ENCODE peak calls at places on chromosomes 1 and 21, in eight cellular contexts. P is HCT116, F is upper lobe of left lung, B is GM23338, L is HepG2, X is Panc1, M is GM12878, G is K562. K is an unnamed sample.

GRCh38 chr1:160565568-160565967 is 13.7 kb downstream of the CD84 start:
- ATAC-seq in P (no peak), F (no peak), B (no peak), M (no peak), L (no peak), X (no peak), G (no peak), K (no peak)

GRCh38 chr1:32761253-32761877 is 55.8 kb downstream of the YARS1 start:
- ATAC-seq in B (peak; percentile 3), G (peak; percentile 28), F (peak; percentile 7), P (peak; percentile 31), X (peak; percentile 28), M (peak; percentile 75), L (no peak), K (peak; percentile 43)

GRCh38 chr1:26210471-26210870 is 20.1 kb downstream of the CATSPER4 start:
- ATAC-seq in P (no peak), X (peak; percentile 33), M (no peak), F (no peak), L (no peak), B (no peak), G (peak; percentile 16), K (no peak)

GRCh38 chr1:223102797-223103533 is 40.1 kb downstream of the TLR5 start:
- ATAC-seq in X (peak; percentile 48), P (no peak), G (peak; percentile 53), B (no peak), L (no peak), M (no peak), F (peak; percentile 30), K (peak; percentile 81)

GRCh38 chr1:197027359-197027758 is 39.7 kb downstream of the F13B start:
- ATAC-seq in G (no peak), F (no peak), L (peak; percentile 82), X (no peak), B (no peak), P (peak; percentile 77), M (no peak), K (no peak)

GRCh38 chr1:183578846-183579245 is 11.4 kb downstream of the NCF2 start:
- ATAC-seq in X (no peak), M (no peak), B (no peak), P (no peak), G (no peak), F (no peak), L (peak; percentile 29), K (no peak)

GRCh38 chr1:50832167-50832566 is 127.9 kb downstream of the FAF1 start:
- ATAC-seq in P (no peak), F (no peak), X (no peak), M (no peak), G (no peak), B (no peak), L (no peak), K (no peak)

GRCh38 chr1:65265296-65266271 is 43.8 kb upstream of the DNAJC6 start:
- ATAC-seq in X (no peak), B (peak; percentile 93), P (no peak), F (peak; percentile 49), M (no peak), L (peak; percentile 97), G (no peak), K (peak; percentile 51)

GRCh38 chr1:161304927-161305871 is 4.6 kb downstream of the MPZ start:
- ATAC-seq in G (peak; percentile 2), M (peak; percentile 21), L (no peak), B (peak; percentile 28), P (peak; percentile 4), F (peak; percentile 31), X (no peak), K (peak; percentile 4)

GRCh38 chr1:244027491-244027890 is 23.6 kb upstream of the ZBTB18 start:
- ATAC-seq in G (no peak), F (no peak), B (no peak), L (no peak), M (no peak), X (no peak), P (no peak), K (no peak)

GRCh38 chr1:244020086-244020485 is 31.0 kb upstream of the ZBTB18 start:
- ATAC-seq in L (no peak), X (no peak), B (peak; percentile 39), G (no peak), M (no peak), P (no peak), F (no peak), K (no peak)

GRCh38 chr1:244021427-244021826 is 29.7 kb upstream of the ZBTB18 start:
- ATAC-seq in M (no peak), X (no peak), G (peak; percentile 52), F (no peak), B (peak; percentile 79), L (no peak), P (no peak), K (no peak)

GRCh38 chr1:244022301-244022700 is 28.8 kb upstream of the ZBTB18 start:
- ATAC-seq in L (no peak), F (no peak), P (no peak), B (no peak), M (no peak), G (no peak), X (no peak), K (no peak)

GRCh38 chr1:244022859-244023258 is 28.2 kb upstream of the ZBTB18 start:
- ATAC-seq in L (no peak), P (no peak), F (no peak), X (no peak), G (no peak), B (no peak), M (no peak), K (no peak)
- H3K27ac ChIP-seq in L (no peak overlapping the region), P (no peak overlapping the region), F (no peak overlapping the region), X (no peak overlapping the region), G (no peak overlapping the region), B (no peak overlapping the region), M (no peak overlapping the region), K (no peak overlapping the region)

GRCh38 chr1:2880086-2880485 is 78.6 kb upstream of the TTC34 start:
- ATAC-seq in F (no peak), P (no peak), M (no peak), B (no peak), X (no peak), G (no peak), L (no peak), K (no peak)

GRCh38 chr1:2880812-2881295 is 79.4 kb upstream of the TTC34 start:
- ATAC-seq in G (no peak), P (no peak), M (no peak), X (no peak), B (no peak), L (no peak), F (no peak), K (no peak)

GRCh38 chr1:2878591-2878990 is 77.1 kb upstream of the TTC34 start:
- ATAC-seq in G (no peak), M (no peak), F (no peak), X (no peak), P (no peak), L (no peak), B (no peak), K (no peak)

GRCh38 chr1:2879026-2879425 is 77.5 kb upstream of the TTC34 start:
- ATAC-seq in F (no peak), G (no peak), L (no peak), B (no peak), X (no peak), M (no peak), P (no peak), K (no peak)

DNA sequence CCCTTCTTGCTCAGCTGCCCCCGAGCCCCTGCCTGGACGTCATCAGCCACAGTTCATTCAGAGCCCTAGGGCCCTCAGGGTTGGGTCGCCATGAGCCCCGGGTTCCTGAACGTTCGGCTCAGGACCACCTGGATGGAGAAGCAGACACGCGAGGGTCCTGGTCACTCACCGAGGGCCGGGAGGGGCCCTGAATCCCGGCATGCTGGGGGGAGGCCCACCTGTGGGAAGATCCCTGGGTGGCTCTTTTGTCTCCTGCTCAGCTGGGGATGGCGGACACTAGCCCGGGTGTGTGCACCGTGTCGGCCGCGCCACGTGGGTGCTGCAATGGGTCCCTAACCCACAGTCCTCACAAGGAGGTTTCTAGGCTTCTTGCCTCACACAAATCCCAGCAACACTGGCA is 78.1 kb upstream of the TTC34 start:
- ATAC-seq in X (no peak), B (no peak), G (no peak), L (no peak), F (no peak), P (no peak), M (no peak), K (no peak)
- H3K27me3 ChIP-seq in X (no peaks in the 10 kb centered on the region), B (no peaks in the 10 kb centered on the region), G (peaks cover 11% of the 10 kb centered on the region), L (peaks cover 83% of the 10 kb centered on the region), F (no peaks in the 10 kb centered on the region), P (no peaks in the 10 kb centered on the region), M (no peaks in the 10 kb centered on the region), K (peaks cover 90% of the 10 kb centered on the region)

GRCh38 chr21:38909929-38910328 is 104.2 kb downstream of the ETS2 start:
- ATAC-seq in B (no peak), M (no peak), G (no peak), X (no peak), L (no peak), P (no peak), F (no peak), K (no peak)

GRCh38 chr21:38905751-38906150 is 100.0 kb downstream of the ETS2 start:
- ATAC-seq in G (peak; percentile 34), F (no peak), L (no peak), B (no peak), M (no peak), X (no peak), P (no peak), K (no peak)

GRCh38 chr21:38909109-38909508 is 103.4 kb downstream of the ETS2 start:
- ATAC-seq in B (no peak), M (no peak), F (no peak), P (no peak), X (no peak), L (peak; percentile 22), G (no peak), K (no peak)

GRCh38 chr21:38910390-38911008 is 104.8 kb downstream of the ETS2 start:
- ATAC-seq in M (no peak), L (no peak), G (no peak), F (no peak), P (no peak), B (no peak), X (no peak), K (no peak)

DNA sequence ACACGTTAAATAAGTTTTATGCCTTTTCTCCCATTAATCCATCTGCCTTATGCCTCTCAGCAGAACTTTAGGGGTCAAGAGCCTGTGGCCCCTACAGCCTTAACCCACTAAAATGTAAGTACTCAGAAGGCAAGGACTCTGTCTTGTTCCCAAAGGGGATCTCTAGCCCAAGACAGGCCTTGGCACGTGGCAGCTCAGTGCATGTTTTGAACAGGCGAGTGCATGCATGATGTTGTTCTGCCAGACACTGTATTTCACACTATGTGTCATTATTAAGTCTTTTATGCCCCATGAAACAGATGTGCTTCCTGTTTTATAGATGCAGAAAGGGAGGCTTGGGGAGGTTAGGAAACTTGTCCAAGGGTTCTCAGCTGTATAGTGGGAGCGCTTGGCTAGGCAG is 102.8 kb downstream of the ETS2 start:
- ATAC-seq in P (no peak), F (no peak), B (no peak), G (no peak), X (no peak), L (no peak), M (no peak), K (no peak)
- TF ChIP-seq POLR2AphosphoS5 in P (no peak), F (no peak), B (no peak), G (no peak), X (no peak), L (no peak), M (no peak), K (no peak)

DNA sequence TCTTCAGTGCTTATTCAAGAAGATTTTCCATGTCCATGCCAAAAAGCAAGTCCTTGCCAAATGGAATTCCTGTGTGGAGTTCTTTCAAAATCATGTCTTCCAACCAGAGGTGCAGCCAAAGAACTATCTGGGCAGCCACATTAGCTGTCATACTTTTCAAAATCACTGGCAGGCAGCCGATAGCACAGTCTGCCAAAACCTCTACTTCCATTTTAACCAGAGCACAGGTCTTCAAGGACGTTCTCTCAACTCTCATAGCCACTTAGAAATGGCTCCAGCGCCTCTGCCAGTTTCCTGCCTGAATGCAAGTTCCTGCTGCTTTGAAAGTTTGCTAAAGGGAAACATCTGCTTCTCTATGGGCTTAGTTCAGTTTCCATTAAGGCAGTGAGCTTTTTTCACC is 975.7 kb upstream of the ADGRL4 start:
- ATAC-seq in L (no peak), F (peak; percentile 57), P (no peak), X (no peak), G (no peak), B (no peak), M (no peak), K (peak; percentile 93)
- H3K27ac ChIP-seq in L (no peak overlapping the region), F (no peak overlapping the region), P (no peak overlapping the region), X (no peak overlapping the region), G (no peak overlapping the region), B (no peak overlapping the region), M (no peak overlapping the region), K (peak overlapping the region; percentile 65)

K was measured in gastroesophageal sphincter.